ENCODE peak calls at places on chromosomes 13 and 19, in nine cellular contexts. I is ovary; G is CD8-positive, alpha-beta T cell; S is pancreas; W is lung; U is effector memory CD4-positive, alpha-beta T cell; B is thoracic aorta; X is fibroblast of lung; Q is CD4-positive, alpha-beta memory T cell. A is an unnamed sample.

GRCh38 chr13:49527123-49527522 is 31.4 kb downstream of the PHF11 start:
- DNase-seq in I (no peak), G (no peak), S (no peak), W (no peak), U (no peak), B (no peak), X (no peak), Q (no peak), A (no peak)

GRCh38 chr19:6464070-6464873 is at the start of gene CRB3:
- DNase-seq in I (no peak), G (peak; percentile 68), S (peak; percentile 97), W (peak; percentile 93), U (peak; percentile 32), B (no peak), X (no peak), Q (peak; percentile 22), A (peak; percentile 49)

GRCh38 chr13:103039183-103039582 is 27.0 kb downstream of the SLC10A2 start:
- DNase-seq in I (no peak), G (no peak), S (no peak), W (no peak), U (no peak), B (no peak), X (no peak), Q (no peak), A (no peak)

GRCh38 chr13:73879346-73880020 is 254.7 kb downstream of the KLF12 start:
- DNase-seq in I (no peak), G (no peak), S (no peak), W (no peak), U (no peak), B (no peak), X (peak; percentile 14), Q (no peak), A (no peak)

GRCh38 chr19:33098023-33098652 is 17.2 kb downstream of the GPATCH1 start:
- DNase-seq in I (no peak), G (no peak), S (no peak), W (no peak), U (no peak), B (no peak), X (no peak), Q (no peak), A (no peak)

GRCh38 chr19:35381926-35382325 is 11.1 kb downstream of the GPR42 start:
- DNase-seq in I (no peak), G (no peak), S (no peak), W (no peak), U (no peak), B (no peak), X (no peak), Q (no peak), A (no peak)

GRCh38 chr13:88000239-88000638 is 329.1 kb downstream of the SLITRK5 start:
- DNase-seq in I (no peak), G (no peak), S (no peak), W (no peak), U (no peak), B (no peak), X (no peak), Q (no peak), A (no peak)

GRCh38 chr13:98307744-98308524 is 130.9 kb upstream of the RNF113B start:
- DNase-seq in I (peak; percentile 39), G (no peak), S (no peak), W (no peak), U (no peak), B (no peak), X (peak; percentile 82), Q (no peak), A (no peak)

GRCh38 chr19:35883920-35884319 is 15.5 kb downstream of the APLP1 start:
- DNase-seq in I (no peak), G (no peak), S (no peak), W (no peak), U (no peak), B (no peak), X (no peak), Q (no peak), A (no peak)

GRCh38 chr19:5113101-5113557 is 144.2 kb downstream of the KDM4B start:
- DNase-seq in I (no peak), G (no peak), S (no peak), W (no peak), U (no peak), B (no peak), X (peak; percentile 14), Q (no peak), A (no peak)

GRCh38 chr19:45145270-45146189 is 15.3 kb downstream of the NKPD1 start:
- DNase-seq in I (no peak), G (no peak), S (no peak), W (no peak), U (no peak), B (no peak), X (no peak), Q (no peak), A (no peak)

GRCh38 chr19:17757125-17757524 is 5.8 kb downstream of the FCHO1 start:
- DNase-seq in I (peak; percentile 61), G (no peak), S (peak; percentile 56), W (no peak), U (no peak), B (no peak), X (peak; percentile 38), Q (no peak), A (no peak)

GRCh38 chr19:46901701-46902401 is 41.1 kb downstream of the ARHGAP35 start:
- DNase-seq in I (no peak), G (no peak), S (no peak), W (no peak), U (no peak), B (no peak), X (no peak), Q (no peak), A (no peak)

GRCh38 chr19:48510421-48511268 is 990 bp downstream of the LMTK3 start:
- DNase-seq in I (peak; percentile 57), G (peak; percentile 76), S (no peak), W (peak; percentile 67), U (peak; percentile 67), B (no peak), X (peak; percentile 52), Q (peak; percentile 73), A (peak; percentile 80)

DNA sequence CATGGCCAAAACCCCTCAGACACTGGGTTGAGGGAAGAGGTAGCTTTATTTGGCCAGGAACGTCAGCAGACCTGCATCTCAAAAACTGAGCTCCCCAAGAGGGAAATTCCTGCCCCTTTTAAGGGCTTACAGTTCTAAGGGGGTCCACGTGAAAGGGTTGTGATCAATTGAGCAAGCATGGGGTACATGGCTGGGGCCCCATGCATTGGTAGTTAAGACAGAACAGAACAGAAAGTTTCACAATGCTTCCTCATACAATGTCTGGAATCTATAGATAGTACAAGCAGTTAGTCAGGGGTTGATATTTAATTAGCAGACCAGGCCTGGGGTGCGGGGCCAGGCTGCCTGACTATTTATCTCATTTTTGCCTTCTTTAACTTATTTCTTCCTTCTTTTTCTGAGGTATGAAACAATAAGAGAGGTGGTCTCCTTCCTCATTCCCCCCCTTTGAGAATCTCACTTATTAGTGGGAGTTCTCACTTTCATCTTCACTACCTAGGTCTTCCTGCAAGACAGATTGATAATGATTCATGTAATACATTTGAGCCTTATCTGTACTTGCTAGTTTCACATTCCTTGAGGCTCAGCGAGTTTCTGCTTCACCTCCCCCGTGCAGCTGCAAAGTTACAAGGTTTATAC is 84.8 kb downstream of the SLC25A15 start:
- DNase-seq in I (no peak), G (no peak), S (no peak), W (no peak), U (no peak), B (no peak), X (peak; percentile 9), Q (no peak), A (no peak)
- H3K36me3 ChIP-seq in I (no peaks in the 10 kb centered on the region), G (no peaks in the 10 kb centered on the region), S (no peaks in the 10 kb centered on the region), W (peaks cover 6% of the 10 kb centered on the region), U (peaks cover 43% of the 10 kb centered on the region), B (peaks cover 38% of the 10 kb centered on the region), X (peaks cover 2% of the 10 kb centered on the region), Q (peaks cover 8% of the 10 kb centered on the region), A (peaks cover 43% of the 10 kb centered on the region)

DNA sequence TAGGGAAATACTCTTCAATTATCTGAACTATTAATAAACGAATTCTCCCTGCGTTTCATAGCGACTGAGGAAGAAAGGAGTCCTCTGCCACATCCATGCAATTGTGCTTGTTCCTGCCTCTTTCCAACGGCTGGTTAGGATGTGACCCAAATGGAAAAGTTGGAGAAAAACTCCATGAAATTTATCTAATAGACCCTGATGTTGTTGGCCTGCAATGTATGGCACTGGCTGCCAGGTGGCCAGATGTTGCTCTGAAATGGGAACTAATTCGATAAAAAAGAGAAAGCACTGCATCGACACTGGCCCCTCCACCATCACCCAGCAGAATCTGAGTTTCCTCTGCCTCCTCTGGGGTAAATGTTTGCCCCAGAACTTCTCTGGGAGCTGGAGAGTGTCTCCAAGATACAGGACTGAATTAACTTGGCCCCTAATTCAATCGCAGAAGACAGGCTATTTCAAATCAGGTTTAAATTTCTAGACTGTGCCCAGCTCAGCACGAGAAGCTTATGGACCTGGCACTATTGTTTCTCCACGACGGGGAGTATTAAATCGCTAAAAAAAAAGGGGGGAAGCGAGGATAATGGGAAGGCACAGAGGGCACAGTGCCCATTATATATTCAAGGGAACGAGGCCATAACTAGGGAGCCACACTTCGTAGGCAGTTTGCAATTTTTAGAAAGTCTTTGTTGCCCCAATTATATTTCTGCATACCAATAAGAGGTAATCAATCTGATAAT is 103.9 kb downstream of the ZIC5 start:
- DNase-seq in I (no peak), G (no peak), S (no peak), W (no peak), U (no peak), B (no peak), X (no peak), Q (no peak), A (no peak)
- H3K27me3 ChIP-seq in I (no peaks in the 10 kb centered on the region), G (no peaks in the 10 kb centered on the region), S (no peaks in the 10 kb centered on the region), W (no peaks in the 10 kb centered on the region), U (no peaks in the 10 kb centered on the region), B (no peaks in the 10 kb centered on the region), X (peaks cover 3% of the 10 kb centered on the region), Q (no peaks in the 10 kb centered on the region), A (no peaks in the 10 kb centered on the region)

DNA sequence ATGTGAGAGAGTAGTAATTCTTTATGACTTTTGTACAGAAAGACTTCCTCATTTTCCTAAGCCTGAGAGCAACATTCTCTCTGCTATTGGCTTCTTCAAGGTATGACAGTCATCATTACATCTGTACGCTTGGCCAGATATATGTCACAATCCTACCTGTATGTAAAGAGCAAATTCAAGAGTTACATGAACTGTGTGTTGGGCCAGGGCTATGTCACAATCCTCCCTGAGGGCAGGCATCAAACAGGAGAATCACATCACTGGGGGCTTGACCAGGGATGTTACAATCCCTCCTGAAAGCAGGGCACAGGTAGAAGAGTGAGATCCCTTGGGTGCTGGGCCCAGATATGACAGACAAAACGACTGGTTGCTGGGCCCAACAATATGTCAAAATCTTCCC is 9.8 kb upstream of the ZNF724 start:
- DNase-seq in I (no peak), G (no peak), S (no peak), W (no peak), U (no peak), B (no peak), X (no peak), Q (no peak), A (no peak)
- H3K36me3 ChIP-seq in I (no peaks in the 10 kb centered on the region), G (peaks cover 10% of the 10 kb centered on the region), S (peaks cover 5% of the 10 kb centered on the region), W (peaks cover 18% of the 10 kb centered on the region), U (peaks cover 12% of the 10 kb centered on the region), B (peaks cover 7% of the 10 kb centered on the region), X (no peaks in the 10 kb centered on the region), Q (peaks cover 22% of the 10 kb centered on the region), A (peaks cover 31% of the 10 kb centered on the region)

DNA sequence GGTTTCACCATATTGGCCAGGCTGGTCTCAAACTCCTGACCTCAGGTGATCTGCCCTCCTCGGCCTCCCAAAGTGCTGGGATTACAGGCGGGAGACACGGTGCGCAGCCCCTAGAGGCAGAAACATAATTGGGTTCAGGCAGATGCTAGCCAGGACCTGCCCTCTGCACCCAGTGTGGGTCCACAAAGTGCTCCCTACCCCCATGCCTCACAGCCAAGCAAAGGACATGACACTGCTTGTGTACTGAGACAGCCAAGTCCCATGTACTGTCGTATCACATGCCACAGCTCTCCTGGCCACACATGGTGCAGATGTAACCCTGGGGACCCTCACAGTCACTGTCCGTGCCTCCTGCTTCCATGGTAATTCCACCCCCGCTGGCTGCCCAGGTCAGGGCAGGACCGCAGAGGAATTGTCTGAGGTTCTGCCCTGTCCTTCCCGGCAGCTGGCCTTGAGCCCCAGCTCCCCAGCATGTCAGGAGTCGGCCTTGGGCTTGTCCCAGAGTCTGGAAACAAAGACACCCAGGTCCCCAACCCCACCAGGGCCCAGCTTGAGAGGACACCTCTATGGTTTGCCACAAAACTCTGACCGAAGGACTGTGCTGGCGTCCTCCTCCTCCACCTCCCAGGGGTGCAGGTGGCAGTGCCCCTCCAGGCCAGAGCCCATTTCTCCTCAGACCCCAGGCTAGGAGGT is 7.6 kb downstream of the PRR36 start:
- DNase-seq in I (no peak), G (no peak), S (no peak), W (no peak), U (no peak), B (no peak), X (no peak), Q (no peak), A (no peak)
- H3K27me3 ChIP-seq in I (no peaks in the 10 kb centered on the region), G (no peaks in the 10 kb centered on the region), S (no peaks in the 10 kb centered on the region), W (no peaks in the 10 kb centered on the region), U (no peaks in the 10 kb centered on the region), B (no peaks in the 10 kb centered on the region), X (no peaks in the 10 kb centered on the region), Q (no peaks in the 10 kb centered on the region), A (no peaks in the 10 kb centered on the region)